ENCODE peak calls at places on chromosomes 6 and 20, in nine cellular contexts. X is WTC11; Z is activated CD4-positive, alpha-beta T cell treated with anti-CD3 and anti-CD28 coated beads for 4 hours; V is fibroblast of lung; E is effector CD8-positive, alpha-beta T cell; S is activated T-helper 1 cell treated with anti-CD3 and anti-CD28 coated beads, Interleukin-2, amount 50 U/mL, for 16 hours; O is AG09319; I is erythroblast; B is T-cell. L is an unnamed sample.

GRCh38 chr20:2022163-2022562 is 28.3 kb upstream of the PDYN start:
- DNase-seq in X (no peak), Z (no peak), V (no peak), E (no peak), S (no peak), O (no peak), I (no peak), B (no peak), L (no peak)

GRCh38 chr6:153553627-153554026 is 422.5 kb upstream of the RGS17 start:
- DNase-seq in X (peak), Z (no peak), V (peak), E (no peak), S (no peak), O (no peak), I (no peak), B (no peak), L (no peak)

GRCh38 chr20:50146732-50147662 is 6.5 kb downstream of the PEDS1 start:
- DNase-seq in X (no peak), Z (peak), V (peak), E (peak), S (peak), O (no peak), I (peak), B (peak), L (no peak)

GRCh38 chr6:43613721-43614395 is 15.2 kb downstream of the GTPBP2 start:
- DNase-seq in X (no peak), Z (no peak), V (no peak), E (no peak), S (no peak), O (no peak), I (no peak), B (no peak), L (no peak)

GRCh38 chr6:30037182-30037788 is 23.8 kb upstream of the POLR1H start:
- DNase-seq in X (no peak), Z (no peak), V (peak), E (no peak), S (no peak), O (no peak), I (peak), B (no peak), L (no peak)

GRCh38 chr20:51017313-51017712 is 5.6 kb downstream of the KCNG1 start:
- DNase-seq in X (no peak), Z (no peak), V (no peak), E (no peak), S (no peak), O (no peak), I (no peak), B (no peak), L (no peak)

GRCh38 chr6:146041282-146041681 is 12.4 kb downstream of the GRM1 start:
- DNase-seq in X (peak), Z (no peak), V (no peak), E (no peak), S (no peak), O (no peak), I (peak), B (no peak), L (no peak)

GRCh38 chr6:147708170-147708569 is 199.7 kb downstream of the SAMD5 start:
- DNase-seq in X (no peak), Z (no peak), V (no peak), E (no peak), S (no peak), O (no peak), I (no peak), B (no peak), L (no peak)

GRCh38 chr20:45085867-45086266 is 15.1 kb downstream of the KCNS1 start:
- DNase-seq in X (no peak), Z (no peak), V (no peak), E (no peak), S (no peak), O (no peak), I (no peak), B (no peak), L (no peak)

GRCh38 chr20:62811320-62811719 is 5.5 kb upstream of the COL9A3 start:
- DNase-seq in X (no peak), Z (no peak), V (no peak), E (no peak), S (no peak), O (no peak), I (no peak), B (no peak), L (no peak)

GRCh38 chr6:85449818-85450577 is at the start of gene NT5E:
- DNase-seq in X (peak), Z (peak), V (peak), E (peak), S (no peak), O (no peak), I (peak), B (peak), L (peak)

GRCh38 chr20:57716202-57716601 is 6.4 kb upstream of the PMEPA1 start:
- DNase-seq in X (no peak), Z (no peak), V (peak), E (no peak), S (no peak), O (no peak), I (no peak), B (no peak), L (no peak)

GRCh38 chr6:42774201-42774600 is 7.7 kb upstream of the BICRAL start:
- DNase-seq in X (no peak), Z (no peak), V (no peak), E (no peak), S (no peak), O (no peak), I (no peak), B (no peak), L (no peak)

GRCh38 chr6:164570791-164571190 is 738.6 kb downstream of the C6orf118 start:
- DNase-seq in X (no peak), Z (no peak), V (no peak), E (no peak), S (no peak), O (no peak), I (no peak), B (no peak), L (no peak)

GRCh38 chr6:125252891-125253290 is 48.9 kb downstream of the HDDC2 start:
- DNase-seq in X (no peak), Z (no peak), V (peak), E (no peak), S (no peak), O (no peak), I (no peak), B (no peak), L (no peak)

GRCh38 chr20:49981218-49982071 is 1.3 kb upstream of the SNAI1 start:
- DNase-seq in X (no peak), Z (no peak), V (no peak), E (no peak), S (no peak), O (no peak), I (no peak), B (no peak), L (no peak)

GRCh38 chr20:1897965-1898464 is 2.8 kb downstream of the SIRPA start:
- DNase-seq in X (no peak), Z (no peak), V (no peak), E (no peak), S (no peak), O (no peak), I (no peak), B (no peak), L (no peak)

GRCh38 chr6:33424855-33425667 is 5.2 kb downstream of the SYNGAP1 start:
- DNase-seq in X (no peak), Z (no peak), V (no peak), E (no peak), S (no peak), O (no peak), I (peak), B (no peak), L (no peak)

GRCh38 chr20:3751664-3752385 is 15.7 kb downstream of the ADISSP start:
- DNase-seq in X (peak), Z (peak), V (no peak), E (peak), S (peak), O (no peak), I (peak), B (peak), L (no peak)

GRCh38 chr6:85594197-85594930 is 706 bp upstream of the SNX14 start:
- DNase-seq in X (no peak), Z (peak), V (peak), E (peak), S (no peak), O (no peak), I (peak), B (no peak), L (no peak)

GRCh38 chr6:2480267-2480966 is 235.0 kb upstream of the GMDS start:
- DNase-seq in X (no peak), Z (no peak), V (no peak), E (no peak), S (no peak), O (no peak), I (no peak), B (no peak), L (no peak)

GRCh38 chr20:49287555-49288249 is 9.8 kb upstream of the ZNFX1 start:
- DNase-seq in X (no peak), Z (no peak), V (peak), E (no peak), S (no peak), O (no peak), I (peak), B (no peak), L (no peak)

GRCh38 chr20:33969563-33969962 is 24.1 kb upstream of the RALY start:
- DNase-seq in X (no peak), Z (no peak), V (no peak), E (no peak), S (no peak), O (no peak), I (no peak), B (no peak), L (no peak)